ENCODE peak calls at places on chromosome 1, in four cellular contexts. One of them, this sample, is unnamed. For H3K4me1, the result is how much of the 10 kb centered on the place peaks cover.

GRCh38 chr1:61204528-61204927 is 122.2 kb downstream of the NFIA start:
- ATAC-seq in PC-3: no peak
- ATAC-seq in upper lobe of right lung: no peak
- ATAC-seq in mucosa of descending colon: peak
- ATAC-seq in this sample: no peak

GRCh38 chr1:88877382-88877825 is 14.0 kb downstream of the GTF2B start:
- ATAC-seq in upper lobe of right lung: no peak
- ATAC-seq in mucosa of descending colon: peak
- ATAC-seq in PC-3: peak
- ATAC-seq in this sample: no peak

GRCh38 chr1:169138866-169139670 is 32.6 kb downstream of the ATP1B1 start:
- ATAC-seq in PC-3: peak
- ATAC-seq in upper lobe of right lung: no peak
- ATAC-seq in mucosa of descending colon: no peak
- ATAC-seq in this sample: no peak

GRCh38 chr1:222886194-222887126 is 71.6 kb downstream of the DISP1 start:
- ATAC-seq in PC-3: no peak
- ATAC-seq in upper lobe of right lung: no peak
- ATAC-seq in mucosa of descending colon: no peak
- ATAC-seq in this sample: no peak

GRCh38 chr1:155713054-155713453 is 24.2 kb downstream of the DAP3 start:
- ATAC-seq in mucosa of descending colon: no peak
- ATAC-seq in PC-3: no peak
- ATAC-seq in upper lobe of right lung: no peak
- ATAC-seq in this sample: no peak

GRCh38 chr1:204143276-204144041 is 8.4 kb downstream of the ETNK2 start:
- ATAC-seq in PC-3: no peak
- ATAC-seq in upper lobe of right lung: no peak
- ATAC-seq in mucosa of descending colon: no peak
- ATAC-seq in this sample: no peak

GRCh38 chr1:198320748-198321147 is 163.9 kb downstream of the NEK7 start:
- ATAC-seq in PC-3: no peak
- ATAC-seq in upper lobe of right lung: no peak
- ATAC-seq in mucosa of descending colon: no peak
- ATAC-seq in this sample: no peak

GRCh38 chr1:116806245-116806644 is 52.0 kb downstream of the CD2 start:
- ATAC-seq in mucosa of descending colon: peak
- ATAC-seq in PC-3: no peak
- ATAC-seq in upper lobe of right lung: no peak
- ATAC-seq in this sample: no peak

GRCh38 chr1:201207046-201207445 is 16.4 kb downstream of the IGFN1 start:
- ATAC-seq in upper lobe of right lung: no peak
- ATAC-seq in mucosa of descending colon: no peak
- ATAC-seq in PC-3: no peak
- ATAC-seq in this sample: no peak

GRCh38 chr1:51282605-51283004 is 46.5 kb downstream of the RNF11 start:
- ATAC-seq in PC-3: no peak
- ATAC-seq in upper lobe of right lung: no peak
- ATAC-seq in mucosa of descending colon: no peak
- ATAC-seq in this sample: no peak

GRCh38 chr1:223887724-223888428 is 42.1 kb upstream of the TP53BP2 start:
- ATAC-seq in PC-3: peak
- ATAC-seq in upper lobe of right lung: peak
- ATAC-seq in mucosa of descending colon: peak
- ATAC-seq in this sample: peak

GRCh38 chr1:243718893-243719292 is 131.2 kb downstream of the AKT3 start:
- ATAC-seq in upper lobe of right lung: no peak
- ATAC-seq in PC-3: peak
- ATAC-seq in mucosa of descending colon: no peak
- ATAC-seq in this sample: no peak

GRCh38 chr1:69589799-69590198 is 22.1 kb downstream of the LRRC7 start:
- ATAC-seq in mucosa of descending colon: no peak
- ATAC-seq in upper lobe of right lung: no peak
- ATAC-seq in PC-3: no peak
- ATAC-seq in this sample: no peak

GRCh38 chr1:59332983-59333382 is 36.1 kb downstream of the FGGY start:
- ATAC-seq in mucosa of descending colon: no peak
- ATAC-seq in upper lobe of right lung: no peak
- ATAC-seq in PC-3: peak
- ATAC-seq in this sample: no peak

GRCh38 chr1:94000531-94001282 is 91.5 kb upstream of the GCLM start:
- ATAC-seq in mucosa of descending colon: no peak
- ATAC-seq in PC-3: no peak
- ATAC-seq in upper lobe of right lung: no peak
- ATAC-seq in this sample: no peak

GRCh38 chr1:67524143-67525052 is 94.2 kb upstream of the SERBP1 start:
- ATAC-seq in PC-3: no peak
- ATAC-seq in mucosa of descending colon: peak
- ATAC-seq in upper lobe of right lung: peak
- ATAC-seq in this sample: no peak

GRCh38 chr1:2229921-2230700 is 2.0 kb downstream of the SKI start:
- ATAC-seq in mucosa of descending colon: no peak
- ATAC-seq in upper lobe of right lung: no peak
- ATAC-seq in PC-3: peak
- ATAC-seq in this sample: no peak

GRCh38 chr1:168297019-168297418 is 16.3 kb downstream of the TBX19 start:
- ATAC-seq in PC-3: no peak
- ATAC-seq in upper lobe of right lung: no peak
- ATAC-seq in mucosa of descending colon: no peak
- ATAC-seq in this sample: no peak

GRCh38 chr1:236619398-236619797 is 15.1 kb upstream of the HEATR1 start:
- ATAC-seq in PC-3: no peak
- ATAC-seq in mucosa of descending colon: no peak
- ATAC-seq in upper lobe of right lung: no peak
- ATAC-seq in this sample: no peak

GRCh38 chr1:2024887-2025286 is 5.7 kb downstream of the GABRD start:
- ATAC-seq in upper lobe of right lung: no peak
- ATAC-seq in mucosa of descending colon: no peak
- ATAC-seq in PC-3: no peak
- ATAC-seq in this sample: no peak

GRCh38 chr1:185668013-185668412 is 66.2 kb upstream of the HMCN1 start:
- ATAC-seq in mucosa of descending colon: peak
- ATAC-seq in PC-3: no peak
- ATAC-seq in upper lobe of right lung: no peak
- ATAC-seq in this sample: no peak

GRCh38 chr1:77283701-77284425 is 2.0 kb downstream of the AK5 start:
- ATAC-seq in upper lobe of right lung: no peak
- ATAC-seq in mucosa of descending colon: no peak
- ATAC-seq in PC-3: no peak
- ATAC-seq in this sample: no peak

GRCh38 chr1:180155202-180155682 is 573 bp downstream of the QSOX1 start:
- ATAC-seq in mucosa of descending colon: peak
- ATAC-seq in upper lobe of right lung: peak
- ATAC-seq in PC-3: no peak
- ATAC-seq in this sample: no peak

GRCh38 chr1:43805340-43805739 is 98.0 kb downstream of the ST3GAL3 start:
- ATAC-seq in upper lobe of right lung: no peak
- ATAC-seq in mucosa of descending colon: no peak
- ATAC-seq in PC-3: no peak
- ATAC-seq in this sample: no peak

GRCh38 chr1:23039308-23039826 is 20.1 kb downstream of the KDM1A start:
- ATAC-seq in mucosa of descending colon: no peak
- ATAC-seq in PC-3: no peak
- ATAC-seq in upper lobe of right lung: no peak
- ATAC-seq in this sample: no peak

GRCh38 chr1:34763142-34763781 is 3.7 kb downstream of the GJB4 start:
- ATAC-seq in PC-3: peak
- ATAC-seq in upper lobe of right lung: no peak
- ATAC-seq in mucosa of descending colon: peak
- ATAC-seq in this sample: no peak

GRCh38 chr1:182570611-182570970 is 18.5 kb downstream of the RNASEL start:
- ATAC-seq in mucosa of descending colon: peak
- ATAC-seq in upper lobe of right lung: no peak
- ATAC-seq in PC-3: no peak
- ATAC-seq in this sample: no peak

GRCh38 chr1:182567629-182568028 is 21.4 kb downstream of the RNASEL start:
- ATAC-seq in mucosa of descending colon: no peak
- ATAC-seq in PC-3: no peak
- ATAC-seq in upper lobe of right lung: no peak
- ATAC-seq in this sample: no peak

GRCh38 chr1:182569939-182570610 is 19.0 kb downstream of the RNASEL start:
- ATAC-seq in mucosa of descending colon: peak
- ATAC-seq in upper lobe of right lung: no peak
- ATAC-seq in PC-3: no peak
- ATAC-seq in this sample: no peak

GRCh38 chr1:182565537-182565936 is 23.5 kb downstream of the RNASEL start:
- ATAC-seq in mucosa of descending colon: no peak
- ATAC-seq in upper lobe of right lung: no peak
- ATAC-seq in PC-3: no peak
- ATAC-seq in this sample: no peak

DNA sequence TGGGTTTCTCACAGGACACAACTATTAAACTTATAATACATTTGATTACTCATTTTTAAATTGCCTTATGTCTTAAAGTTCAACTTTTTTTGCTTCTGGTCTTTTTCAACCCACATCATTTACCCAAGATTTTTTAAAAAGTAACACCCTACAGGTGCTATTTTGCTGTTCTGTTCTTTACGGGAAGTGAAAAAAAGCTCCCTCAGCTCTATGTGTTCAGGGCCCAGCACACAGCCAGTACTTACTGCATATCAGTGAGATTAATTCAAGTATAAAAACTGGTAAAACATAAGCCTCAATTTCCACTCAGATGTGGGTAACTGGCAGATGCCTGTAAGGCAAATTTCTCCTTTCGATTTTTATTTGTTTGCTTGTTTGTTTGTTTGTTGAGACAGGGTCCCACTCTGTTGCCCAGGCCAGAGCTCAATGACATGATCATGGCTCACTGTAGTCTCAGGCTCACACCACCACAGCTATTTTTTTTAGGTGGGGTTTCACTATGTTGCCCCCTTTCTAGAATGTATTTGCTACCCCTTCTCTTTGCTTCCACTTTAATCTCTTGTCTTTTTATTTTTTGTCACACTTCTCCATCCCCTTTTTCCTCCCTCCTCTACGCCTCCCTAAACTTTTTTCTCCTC is 20.3 kb downstream of the RNASEL start:
- ATAC-seq in PC-3: no peak
- ATAC-seq in mucosa of descending colon: no peak
- ATAC-seq in upper lobe of right lung: no peak
- ATAC-seq in this sample: no peak
- H3K4me1 ChIP-seq in PC-3: under half
- H3K4me1 ChIP-seq in mucosa of descending colon: under half
- H3K4me1 ChIP-seq in upper lobe of right lung: under half
- H3K4me1 ChIP-seq in this sample: under half

DNA sequence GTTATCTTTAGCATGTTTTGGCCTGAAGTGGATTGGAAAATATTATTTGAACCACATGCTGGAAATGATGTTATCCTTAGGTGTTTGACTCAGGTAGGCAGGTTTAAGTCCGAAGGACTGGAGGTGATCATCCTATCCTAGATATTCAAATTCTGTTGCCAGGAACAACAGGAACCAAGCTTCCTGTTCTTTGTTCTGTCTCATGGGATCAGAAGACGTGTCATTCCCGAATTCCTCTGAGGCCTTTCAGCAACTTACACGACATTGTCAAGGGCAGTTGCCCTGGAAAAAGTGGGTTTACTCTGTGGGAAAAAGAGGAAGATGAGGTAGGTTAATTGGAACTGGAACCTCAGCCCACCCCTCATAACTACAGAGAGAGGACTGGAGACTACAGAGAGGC is 36.6 kb downstream of the SLAMF6 start:
- ATAC-seq in upper lobe of right lung: no peak
- ATAC-seq in PC-3: no peak
- ATAC-seq in mucosa of descending colon: no peak
- ATAC-seq in this sample: no peak
- H3K4me1 ChIP-seq in upper lobe of right lung: under half
- H3K4me1 ChIP-seq in PC-3: under half
- H3K4me1 ChIP-seq in mucosa of descending colon: under half
- H3K4me1 ChIP-seq in this sample: under half

DNA sequence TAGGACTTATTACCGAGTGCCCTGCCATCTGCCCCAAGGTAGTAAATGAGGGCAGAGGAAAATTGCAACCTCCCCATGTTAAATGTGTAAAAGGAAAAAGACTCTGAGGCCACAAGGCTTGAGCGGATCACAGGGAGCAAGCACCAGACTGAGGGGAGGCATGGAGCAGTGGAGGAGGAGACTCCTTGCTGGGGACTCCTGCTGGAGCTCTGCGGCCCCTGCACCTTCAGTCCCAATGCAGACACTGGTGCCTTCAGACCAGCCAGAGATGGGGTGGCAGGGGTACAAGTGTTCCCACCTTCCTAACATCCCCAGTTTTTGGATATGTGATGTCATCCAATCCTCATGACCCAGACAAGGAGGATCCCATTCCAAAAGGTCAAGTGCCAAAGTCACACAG is 128.4 kb upstream of the NGF start:
- ATAC-seq in upper lobe of right lung: no peak
- ATAC-seq in PC-3: no peak
- ATAC-seq in mucosa of descending colon: no peak
- ATAC-seq in this sample: no peak
- H3K4me1 ChIP-seq in upper lobe of right lung: under half
- H3K4me1 ChIP-seq in PC-3: under half
- H3K4me1 ChIP-seq in mucosa of descending colon: under half
- H3K4me1 ChIP-seq in this sample: under half

DNA sequence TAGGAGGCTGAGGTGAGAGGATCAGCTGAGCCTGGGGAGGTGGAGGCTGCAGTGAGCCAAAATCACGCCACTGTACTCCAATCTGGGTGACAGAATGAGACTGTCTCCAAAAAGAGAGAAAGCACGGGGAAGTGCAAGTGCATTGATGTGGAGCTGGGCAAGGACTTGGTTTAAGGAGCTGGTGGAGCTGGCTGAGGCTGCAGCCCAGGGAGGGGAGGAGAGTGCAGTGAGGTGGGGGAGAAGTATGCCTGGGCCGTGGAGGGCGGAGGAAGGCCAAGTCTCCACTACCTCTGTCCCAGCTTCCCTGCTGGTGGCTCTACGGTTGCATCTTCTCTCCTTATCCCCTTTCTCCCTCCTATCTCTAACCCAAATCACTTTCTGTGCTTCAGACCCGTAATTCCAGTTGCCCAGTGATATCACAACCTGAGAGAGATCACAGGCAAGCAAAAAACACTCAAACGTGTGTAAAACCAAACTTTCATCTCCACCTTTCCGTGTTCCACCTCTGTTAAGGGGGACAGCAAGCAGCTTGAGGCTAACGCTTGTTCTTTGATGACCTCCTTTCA is 11.1 kb downstream of the TOR3A start:
- ATAC-seq in mucosa of descending colon: no peak
- ATAC-seq in PC-3: no peak
- ATAC-seq in upper lobe of right lung: no peak
- ATAC-seq in this sample: no peak
- H3K4me1 ChIP-seq in mucosa of descending colon: under half
- H3K4me1 ChIP-seq in PC-3: under half
- H3K4me1 ChIP-seq in upper lobe of right lung: under half
- H3K4me1 ChIP-seq in this sample: under half

DNA sequence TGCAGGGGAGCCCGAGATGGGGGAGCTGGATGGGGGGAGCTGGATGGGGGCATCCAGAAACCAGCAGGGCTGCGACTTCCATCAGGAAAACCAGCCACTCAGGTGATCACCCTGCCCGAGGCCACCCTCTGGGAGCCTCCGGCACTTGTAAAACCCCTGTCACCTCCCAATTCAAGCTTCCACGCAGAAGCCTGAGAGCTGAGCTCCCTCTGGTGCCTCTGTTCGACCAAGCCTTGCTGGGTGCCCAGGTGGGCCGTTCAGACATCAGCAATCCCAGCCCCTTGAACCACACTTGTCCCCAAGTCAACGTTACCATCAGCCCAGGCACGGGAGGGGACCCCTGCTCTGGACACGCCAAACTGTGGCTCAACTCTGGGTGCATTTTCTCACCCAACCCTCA is 59.6 kb downstream of the MEGF6 start:
- ATAC-seq in PC-3: no peak
- ATAC-seq in upper lobe of right lung: no peak
- ATAC-seq in mucosa of descending colon: no peak
- ATAC-seq in this sample: no peak
- H3K4me1 ChIP-seq in PC-3: under half
- H3K4me1 ChIP-seq in upper lobe of right lung: under half
- H3K4me1 ChIP-seq in mucosa of descending colon: under half
- H3K4me1 ChIP-seq in this sample: under half

GRCh38 chr1:3463408-3463811 is 8.9 kb downstream of the ARHGEF16 start:
- ATAC-seq in PC-3: no peak
- ATAC-seq in mucosa of descending colon: no peak
- ATAC-seq in upper lobe of right lung: no peak
- ATAC-seq in this sample: no peak
- H3K4me1 ChIP-seq in PC-3: under half
- H3K4me1 ChIP-seq in mucosa of descending colon: under half
- H3K4me1 ChIP-seq in upper lobe of right lung: under half
- H3K4me1 ChIP-seq in this sample: under half